ENCODE peak calls at places on chromosomes 11 and 22, in nine cellular contexts. Z, R, P, H, G, W, N, Y and O are unnamed samples.

GRCh38 chr11:1568451-1568911 is 3.6 kb downstream of the DUSP8 start:
- DNase-seq in P (peak; percentile 69), H (no peak), W (no peak), Y (no peak), N (peak; percentile 41), G (peak; percentile 53), R (peak; percentile 28), Z (no peak), O (no peak)

GRCh38 chr11:48019230-48019584 is 38.8 kb downstream of the PTPRJ start:
- DNase-seq in P (no peak), Z (peak; percentile 62), Y (no peak), H (no peak), G (no peak), N (no peak), R (no peak), W (no peak), O (no peak)

GRCh38 chr11:125348704-125349635 is 147.1 kb downstream of the FEZ1 start:
- DNase-seq in Y (peak; percentile 19), P (peak; percentile 90), Z (peak; percentile 12), N (peak; percentile 23), R (no peak), G (peak; percentile 57), W (no peak), H (peak; percentile 71), O (peak; percentile 46)

GRCh38 chr11:85845052-85845631 is 10.0 kb upstream of the CCDC83 start:
- DNase-seq in Z (no peak), W (no peak), H (no peak), R (no peak), N (no peak), Y (peak; percentile 37), G (no peak), P (no peak), O (peak; percentile 6)

GRCh38 chr11:67105964-67106363 is 13.1 kb upstream of the KDM2A start:
- DNase-seq in Y (no peak), R (no peak), H (no peak), G (no peak), N (no peak), Z (no peak), W (no peak), P (no peak), O (no peak)

GRCh38 chr22:23256986-23257888 is 76.9 kb downstream of the BCR start:
- DNase-seq in R (no peak), H (no peak), Y (no peak), W (peak; percentile 46), Z (no peak), G (no peak), N (no peak), P (no peak), O (peak; percentile 18)

GRCh38 chr11:116244425-116244824 is 528.4 kb downstream of the BUD13 start:
- DNase-seq in N (no peak), R (no peak), H (no peak), Z (no peak), P (no peak), G (no peak), Y (no peak), W (no peak), O (no peak)

GRCh38 chr11:72085836-72086475 is 5.3 kb downstream of the LRRC51 start:
- DNase-seq in G (no peak), N (no peak), P (no peak), R (no peak), H (peak; percentile 34), W (no peak), Y (no peak), Z (no peak), O (no peak)

GRCh38 chr11:22577854-22578253 is 47.8 kb downstream of the FANCF start:
- DNase-seq in Z (no peak), G (no peak), H (no peak), R (no peak), Y (no peak), W (no peak), P (no peak), N (no peak), O (no peak)

GRCh38 chr11:18064450-18065048 is 18.5 kb upstream of the TPH1 start:
- DNase-seq in Z (no peak), N (no peak), W (no peak), Y (no peak), H (no peak), R (peak; percentile 27), P (no peak), G (no peak), O (no peak)

GRCh38 chr22:50672471-50673230 is at the start of gene SHANK3:
- DNase-seq in R (no peak), W (no peak), P (no peak), H (no peak), Z (no peak), N (no peak), G (no peak), Y (no peak), O (no peak)

GRCh38 chr22:45860201-45860600 is 116.8 kb downstream of the WNT7B start:
- DNase-seq in R (no peak), Y (no peak), G (no peak), H (no peak), Z (no peak), N (no peak), P (no peak), W (no peak), O (no peak)

GRCh38 chr22:28029962-28030361 is 110.9 kb upstream of the PITPNB start:
- DNase-seq in Z (no peak), P (no peak), W (no peak), R (no peak), H (no peak), G (no peak), N (no peak), Y (no peak), O (no peak)

GRCh38 chr11:61961570-61962212 is 5.7 kb downstream of the FTH1 start:
- DNase-seq in R (no peak), W (no peak), N (no peak), Z (peak; percentile 66), Y (no peak), G (no peak), P (no peak), H (peak; percentile 46), O (peak; percentile 81)

GRCh38 chr11:117144477-117145392 is 648 bp downstream of the PAFAH1B2 start:
- DNase-seq in R (no peak), N (peak; percentile 47), H (peak; percentile 22), Y (peak; percentile 86), G (peak; percentile 31), P (peak; percentile 71), Z (peak; percentile 78), W (peak; percentile 29), O (peak; percentile 85)

GRCh38 chr22:35488513-35488912 is 52.1 kb upstream of the RASD2 start:
- DNase-seq in Y (no peak), P (no peak), R (no peak), G (no peak), H (no peak), N (no peak), Z (no peak), W (no peak), O (no peak)

GRCh38 chr22:32527756-32528155 is 53.1 kb downstream of the FBXO7 start:
- DNase-seq in W (no peak), N (no peak), H (no peak), R (no peak), Z (no peak), P (peak; percentile 50), G (no peak), Y (no peak), O (no peak)

GRCh38 chr11:134019500-134019899 is 49.4 kb upstream of the JAM3 start:
- DNase-seq in R (no peak), N (no peak), Y (no peak), Z (no peak), W (no peak), H (no peak), G (no peak), P (no peak), O (no peak)

GRCh38 chr22:29243874-29244446 is 23.8 kb downstream of the RHBDD3 start:
- DNase-seq in N (no peak), Y (no peak), H (no peak), G (no peak), Z (no peak), W (no peak), R (no peak), P (no peak), O (no peak)

GRCh38 chr11:45332486-45332934 is 46.4 kb upstream of the SYT13 start:
- DNase-seq in W (no peak), Z (peak; percentile 73), H (peak; percentile 63), R (peak; percentile 53), P (peak; percentile 48), G (peak; percentile 40), N (no peak), Y (peak; percentile 19), O (peak; percentile 66)

GRCh38 chr22:20783844-20784723 is 10.2 kb downstream of the SERPIND1 start:
- DNase-seq in Y (peak; percentile 74), Z (peak; percentile 79), N (peak; percentile 4), H (peak; percentile 82), W (peak; percentile 29), G (peak; percentile 43), R (no peak), P (no peak), O (peak; percentile 86)

GRCh38 chr11:116467809-116468208 is 305.0 kb downstream of the BUD13 start:
- DNase-seq in H (no peak), Z (no peak), R (no peak), G (no peak), Y (no peak), W (no peak), N (no peak), P (no peak), O (no peak)

GRCh38 chr11:64643258-64643881 is 52.4 kb downstream of the SLC22A12 start:
- DNase-seq in R (peak; percentile 57), W (no peak), H (peak; percentile 84), G (no peak), Y (no peak), P (no peak), Z (no peak), N (no peak), O (no peak)

GRCh38 chr22:19149047-19149883 is 827 bp downstream of the GSC2 start:
- DNase-seq in N (no peak), W (no peak), G (no peak), H (no peak), Y (no peak), R (no peak), P (peak; percentile 56), Z (no peak), O (no peak)

GRCh38 chr11:65500262-65501004 is 1.6 kb downstream of the MALAT1 start:
- DNase-seq in N (no peak), Y (peak; percentile 58), W (peak; percentile 45), G (peak; percentile 42), P (peak; percentile 66), H (peak; percentile 54), Z (peak; percentile 88), R (peak; percentile 29), O (peak; percentile 65)